ENCODE peak calls at places on chromosomes 2 and 18, in nine cellular contexts. H, V, D, B, G, Q, C, O and J are unnamed samples.

GRCh38 chr2:199206536-199206935 is 251.2 kb downstream of the SATB2 start:
- DNase-seq in H (no peak), V (no peak), D (no peak), B (no peak), G (no peak), Q (no peak), C (no peak), O (no peak), J (no peak)

GRCh38 chr18:39318008-39318407 is 1752.4 kb upstream of the CELF4 start:
- DNase-seq in H (no peak), V (no peak), D (no peak), B (no peak), G (no peak), Q (no peak), C (no peak), O (no peak), J (no peak)

GRCh38 chr2:9423922-9424272 is 443 bp downstream of the CPSF3 start:
- DNase-seq in H (peak; percentile 15), V (no peak), D (peak; percentile 75), B (no peak), G (peak; percentile 15), Q (peak; percentile 34), C (no peak), O (no peak), J (no peak)

GRCh38 chr2:42970151-42970550 is 177.8 kb upstream of the HAAO start:
- DNase-seq in H (no peak), V (no peak), D (no peak), B (no peak), G (no peak), Q (peak; percentile 33), C (no peak), O (no peak), J (no peak)

GRCh38 chr2:18749912-18750526 is 160.7 kb upstream of the NT5C1B start:
- DNase-seq in H (peak; percentile 52), V (peak; percentile 70), D (peak; percentile 78), B (peak; percentile 68), G (peak; percentile 51), Q (peak; percentile 66), C (peak; percentile 21), O (peak; percentile 29), J (no peak)

GRCh38 chr2:129935118-129935517 is 44.3 kb upstream of the RAB6C start:
- DNase-seq in H (no peak), V (no peak), D (no peak), B (no peak), G (no peak), Q (no peak), C (no peak), O (no peak), J (no peak)

GRCh38 chr2:28642796-28643195 is 108.8 kb upstream of the PPP1CB start:
- DNase-seq in H (no peak), V (no peak), D (no peak), B (no peak), G (no peak), Q (no peak), C (no peak), O (no peak), J (no peak)

GRCh38 chr2:18855027-18855426 is 265.7 kb upstream of the NT5C1B start:
- DNase-seq in H (peak; percentile 6), V (no peak), D (no peak), B (no peak), G (no peak), Q (peak; percentile 22), C (no peak), O (peak; percentile 10), J (no peak)

GRCh38 chr2:124692707-124693106 is 667.6 kb downstream of the CNTNAP5 start:
- DNase-seq in H (no peak), V (peak; percentile 60), D (no peak), B (no peak), G (no peak), Q (no peak), C (no peak), O (peak; percentile 57), J (no peak)

GRCh38 chr2:104976603-104977120 is 61.2 kb upstream of the MRPS9 start:
- DNase-seq in H (no peak), V (no peak), D (peak; percentile 92), B (peak; percentile 17), G (no peak), Q (no peak), C (no peak), O (no peak), J (no peak)

GRCh38 chr2:65778126-65778525 is 345.7 kb upstream of the SPRED2 start:
- DNase-seq in H (no peak), V (no peak), D (no peak), B (no peak), G (no peak), Q (no peak), C (no peak), O (no peak), J (no peak)

GRCh38 chr18:78724214-78724834 is 255.3 kb upstream of the SALL3 start:
- DNase-seq in H (no peak), V (peak; percentile 28), D (no peak), B (no peak), G (no peak), Q (no peak), C (no peak), O (no peak), J (no peak)

GRCh38 chr2:237585590-237586221 is 4.8 kb downstream of the RAB17 start:
- DNase-seq in H (no peak), V (no peak), D (no peak), B (no peak), G (no peak), Q (no peak), C (no peak), O (no peak), J (no peak)

GRCh38 chr2:157592983-157593382 is 35.7 kb downstream of the ACVR1C start:
- DNase-seq in H (peak; percentile 26), V (no peak), D (no peak), B (no peak), G (no peak), Q (peak; percentile 8), C (no peak), O (peak; percentile 11), J (no peak)

GRCh38 chr2:28108143-28108542 is 217.6 kb downstream of the BABAM2 start:
- DNase-seq in H (peak; percentile 51), V (no peak), D (no peak), B (no peak), G (no peak), Q (no peak), C (no peak), O (no peak), J (no peak)

GRCh38 chr2:63027220-63027619 is 23.4 kb upstream of the OTX1 start:
- DNase-seq in H (no peak), V (no peak), D (no peak), B (no peak), G (no peak), Q (no peak), C (no peak), O (no peak), J (no peak)

GRCh38 chr18:45588831-45589558 is 26.3 kb upstream of the SLC14A2 start:
- DNase-seq in H (peak; percentile 80), V (no peak), D (no peak), B (no peak), G (no peak), Q (peak; percentile 60), C (no peak), O (no peak), J (no peak)

GRCh38 chr2:80326214-80326613 is 21.7 kb upstream of the LRRTM1 start:
- DNase-seq in H (no peak), V (no peak), D (peak; percentile 83), B (no peak), G (no peak), Q (peak; percentile 19), C (no peak), O (peak; percentile 30), J (no peak)

GRCh38 chr2:44362207-44363015 is 664 bp downstream of the CAMKMT start:
- DNase-seq in H (peak; percentile 53), V (peak; percentile 64), D (peak; percentile 87), B (peak; percentile 34), G (no peak), Q (peak; percentile 55), C (peak; percentile 19), O (peak; percentile 53), J (no peak)

GRCh38 chr2:137165968-137166367 is 400.6 kb downstream of the THSD7B start:
- DNase-seq in H (no peak), V (no peak), D (no peak), B (no peak), G (no peak), Q (no peak), C (no peak), O (no peak), J (no peak)

GRCh38 chr2:223102040-223102899 is 50.3 kb downstream of the KCNE4 start:
- DNase-seq in H (no peak), V (no peak), D (no peak), B (no peak), G (no peak), Q (no peak), C (no peak), O (no peak), J (no peak)

GRCh38 chr2:216572582-216573578 is 60.3 kb upstream of the IGFBP2 start:
- DNase-seq in H (peak; percentile 86), V (peak; percentile 82), D (no peak), B (no peak), G (no peak), Q (no peak), C (peak; percentile 63), O (no peak), J (no peak)

GRCh38 chr18:3012306-3012919 is 531 bp downstream of the LPIN2 start:
- DNase-seq in H (peak; percentile 24), V (peak; percentile 81), D (peak; percentile 67), B (no peak), G (no peak), Q (peak; percentile 20), C (peak; percentile 50), O (no peak), J (no peak)

GRCh38 chr18:75211721-75212625 is 1.4 kb downstream of the TSHZ1 start:
- DNase-seq in H (peak; percentile 29), V (peak; percentile 74), D (peak; percentile 56), B (peak; percentile 37), G (peak; percentile 18), Q (peak; percentile 19), C (peak; percentile 43), O (no peak), J (no peak)

GRCh38 chr2:45184606-45185005 is 175.4 kb upstream of the SIX2 start:
- DNase-seq in H (no peak), V (no peak), D (no peak), B (no peak), G (peak; percentile 76), Q (peak; percentile 61), C (no peak), O (no peak), J (no peak)

GRCh38 chr2:234514873-234515638 is 18.2 kb upstream of the ARL4C start:
- DNase-seq in H (no peak), V (no peak), D (no peak), B (no peak), G (no peak), Q (no peak), C (no peak), O (no peak), J (no peak)

GRCh38 chr2:236600158-236600557 is 30.5 kb downstream of the ACKR3 start:
- DNase-seq in H (no peak), V (no peak), D (no peak), B (no peak), G (no peak), Q (no peak), C (no peak), O (no peak), J (no peak)

GRCh38 chr2:23563673-23564617 is 179.0 kb downstream of the KLHL29 start:
- DNase-seq in H (peak; percentile 97), V (peak; percentile 79), D (no peak), B (peak; percentile 47), G (peak; percentile 5), Q (peak; percentile 69), C (peak; percentile 76), O (peak; percentile 79), J (no peak)

GRCh38 chr2:105417789-105418475 is 19.1 kb upstream of the FHL2 start:
- DNase-seq in H (peak; percentile 46), V (no peak), D (no peak), B (no peak), G (no peak), Q (peak; percentile 56), C (no peak), O (no peak), J (no peak)

GRCh38 chr2:205133544-205133943 is 548.8 kb upstream of the NRP2 start:
- DNase-seq in H (peak; percentile 16), V (peak; percentile 75), D (no peak), B (no peak), G (no peak), Q (no peak), C (peak; percentile 17), O (no peak), J (no peak)

GRCh38 chr2:149449017-149449416 is 118.6 kb downstream of the LYPD6 start:
- DNase-seq in H (no peak), V (no peak), D (peak; percentile 19), B (no peak), G (no peak), Q (no peak), C (no peak), O (no peak), J (no peak)